ENCODE peak calls at places on chromosomes 3 and 15, in nine cellular contexts. W, B, N, I, E, O, C, K and V are unnamed samples.
A peak's percentile ranks its signal among the peaks of the same experiment; 100 is the strongest.

GRCh38 chr15:60721706-60722105 is 242.8 kb upstream of the ICE2 start:
- DNase-seq in W (peak; percentile 23), B (no peak), N (no peak), I (no peak), E (no peak), O (no peak), C (no peak), K (no peak), V (no peak)

GRCh38 chr3:9028134-9028533 is 64.9 kb upstream of the RAD18 start:
- DNase-seq in W (peak; percentile 6), B (no peak), N (peak; percentile 95), I (no peak), E (peak; percentile 13), O (no peak), C (peak; percentile 93), K (peak; percentile 95), V (peak; percentile 87)

GRCh38 chr15:93862791-93863190 is 368.6 kb upstream of the MCTP2 start:
- DNase-seq in W (no peak), B (no peak), N (no peak), I (no peak), E (no peak), O (no peak), C (peak; percentile 71), K (no peak), V (peak; percentile 59)

GRCh38 chr3:56048946-56049345 is 419.3 kb downstream of the ERC2 start:
- DNase-seq in W (no peak), B (no peak), N (no peak), I (no peak), E (no peak), O (no peak), C (no peak), K (no peak), V (no peak)

GRCh38 chr3:22660076-22660475 is 543.1 kb upstream of the UBE2E2 start:
- DNase-seq in W (no peak), B (no peak), N (no peak), I (no peak), E (no peak), O (no peak), C (no peak), K (no peak), V (no peak)

GRCh38 chr3:169510378-169510777 is 153.1 kb downstream of the MECOM start:
- DNase-seq in W (no peak), B (no peak), N (no peak), I (no peak), E (no peak), O (no peak), C (no peak), K (no peak), V (no peak)

GRCh38 chr15:57152133-57152532 is 224.2 kb upstream of the CGNL1 start:
- DNase-seq in W (no peak), B (no peak), N (no peak), I (no peak), E (no peak), O (no peak), C (no peak), K (no peak), V (no peak)

GRCh38 chr15:89812126-89812846 is 2.4 kb downstream of the ANPEP start:
- DNase-seq in W (no peak), B (no peak), N (peak; percentile 73), I (peak; percentile 93), E (no peak), O (no peak), C (peak; percentile 87), K (peak; percentile 71), V (no peak)

GRCh38 chr3:30299674-30300423 is 306.6 kb upstream of the TGFBR2 start:
- DNase-seq in W (peak; percentile 71), B (no peak), N (no peak), I (no peak), E (no peak), O (no peak), C (no peak), K (no peak), V (no peak)

GRCh38 chr3:38102073-38102844 is 34.7 kb downstream of the ACAA1 start:
- DNase-seq in W (no peak), B (no peak), N (no peak), I (no peak), E (no peak), O (no peak), C (no peak), K (no peak), V (no peak)

GRCh38 chr3:78414261-78414660 is 1353.5 kb downstream of the ROBO1 start:
- DNase-seq in W (no peak), B (no peak), N (no peak), I (no peak), E (no peak), O (no peak), C (no peak), K (no peak), V (no peak)

GRCh38 chr3:13869944-13870343 is 9.9 kb downstream of the WNT7A start:
- DNase-seq in W (no peak), B (no peak), N (no peak), I (no peak), E (no peak), O (no peak), C (no peak), K (no peak), V (no peak)

GRCh38 chr15:29636140-29636539 is 186.1 kb downstream of the TJP1 start:
- DNase-seq in W (no peak), B (no peak), N (no peak), I (no peak), E (no peak), O (no peak), C (no peak), K (no peak), V (no peak)

GRCh38 chr15:100114526-100114925 is 227.2 kb downstream of the ADAMTS17 start:
- DNase-seq in W (no peak), B (no peak), N (peak; percentile 55), I (no peak), E (no peak), O (no peak), C (no peak), K (peak; percentile 48), V (no peak)

GRCh38 chr3:172094621-172095557 is 55.5 kb downstream of the FNDC3B start:
- DNase-seq in W (no peak), B (no peak), N (no peak), I (no peak), E (no peak), O (no peak), C (no peak), K (no peak), V (no peak)

GRCh38 chr3:189530822-189531221 is 100.4 kb upstream of the TP63 start:
- DNase-seq in W (no peak), B (no peak), N (no peak), I (no peak), E (no peak), O (peak; percentile 61), C (no peak), K (no peak), V (no peak)

GRCh38 chr3:79724206-79724605 is 43.6 kb downstream of the ROBO1 start:
- DNase-seq in W (no peak), B (no peak), N (no peak), I (no peak), E (no peak), O (peak; percentile 37), C (no peak), K (no peak), V (no peak)

GRCh38 chr3:14174483-14174882 is 3.9 kb downstream of the XPC start:
- DNase-seq in W (no peak), B (no peak), N (no peak), I (no peak), E (no peak), O (no peak), C (no peak), K (no peak), V (no peak)

GRCh38 chr3:184656991-184657669 is 54.7 kb downstream of the MAGEF1 start:
- DNase-seq in W (peak; percentile 13), B (no peak), N (no peak), I (no peak), E (no peak), O (peak; percentile 20), C (no peak), K (no peak), V (no peak)

DNA sequence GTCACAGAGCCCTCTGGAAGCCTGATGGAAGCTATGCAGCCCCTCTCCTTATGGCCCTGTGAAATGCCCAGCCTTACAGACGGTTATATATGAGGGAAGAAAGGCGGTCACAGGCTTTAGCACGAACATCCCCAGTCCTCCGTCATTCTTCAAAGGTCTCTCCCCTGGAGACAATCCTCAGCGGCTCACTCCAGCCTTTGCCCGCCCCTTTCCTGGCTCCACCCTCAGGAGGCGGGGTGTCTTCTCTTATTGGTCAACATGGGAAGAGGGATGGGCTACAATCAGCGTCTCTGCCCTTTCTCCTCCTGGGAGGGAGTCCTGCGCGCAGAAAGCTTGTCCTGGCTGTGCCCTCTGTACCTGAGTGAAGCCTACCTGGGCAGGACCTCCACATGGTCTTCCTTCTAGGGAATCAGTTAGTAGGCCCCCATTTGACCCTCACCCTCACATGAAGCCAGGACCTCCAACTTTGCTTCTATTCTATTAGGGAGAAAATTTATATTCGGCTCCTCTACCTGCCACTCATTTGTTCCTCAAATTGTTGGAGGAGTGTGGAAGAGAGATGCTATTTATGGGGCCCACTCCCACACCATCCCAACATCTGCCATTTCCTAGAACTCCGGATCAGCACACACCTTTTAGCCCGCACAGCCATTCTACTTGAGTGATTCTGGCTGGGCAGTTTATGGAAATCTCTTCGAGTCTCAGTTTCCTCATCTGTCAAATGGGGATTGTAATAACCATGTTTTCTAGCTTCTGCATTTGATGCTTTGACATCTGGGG is 112.9 kb upstream of the SLC6A11 start:
- DNase-seq in W (no peak), B (no peak), N (no peak), I (no peak), E (no peak), O (peak; percentile 5), C (no peak), K (no peak), V (no peak)
- H3K4me3 ChIP-seq in W (no peak overlapping the region), B (no peak overlapping the region), N (no peak overlapping the region), I (no peak overlapping the region), E (no peak overlapping the region), O (no peak overlapping the region), C (no peak overlapping the region), K (no peak overlapping the region), V (no peak overlapping the region)

GRCh38 chr3:194261581-194262063 is 89.5 kb downstream of the CPN2 start:
- DNase-seq in W (no peak), B (no peak), N (no peak), I (peak; percentile 70), E (no peak), O (no peak), C (no peak), K (no peak), V (no peak)
- H3K27ac ChIP-seq in W (no peak overlapping the region), B (no peak overlapping the region), N (no peak overlapping the region), I (no peak overlapping the region), E (no peak overlapping the region), O (no peak overlapping the region), C (no peak overlapping the region), K (no peak overlapping the region), V (no peak overlapping the region)

DNA sequence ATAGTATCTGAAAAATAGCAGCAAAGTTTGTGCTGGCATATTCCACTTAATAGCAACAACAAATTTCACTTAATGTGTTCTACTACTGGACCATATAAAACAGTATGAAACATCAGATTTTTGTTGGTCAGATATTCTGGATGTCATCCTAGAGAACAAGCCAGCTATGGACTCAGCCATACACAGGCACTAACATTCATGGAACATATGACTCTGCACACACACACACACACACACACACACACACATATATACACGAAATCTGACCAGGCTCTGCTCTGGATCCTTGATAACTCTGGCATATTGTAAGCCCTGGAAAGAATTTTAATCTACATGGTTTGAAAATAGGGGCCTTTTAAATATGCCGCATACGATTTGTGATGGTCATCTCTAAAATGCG is 18.9 kb upstream of the NR2F2 start:
- DNase-seq in W (no peak), B (no peak), N (no peak), I (no peak), E (no peak), O (no peak), C (no peak), K (no peak), V (no peak)
- H3K4me3 ChIP-seq in W (no peak overlapping the region), B (no peak overlapping the region), N (no peak overlapping the region), I (no peak overlapping the region), E (peak overlapping the region; percentile 36), O (no peak overlapping the region), C (no peak overlapping the region), K (no peak overlapping the region), V (no peak overlapping the region)

GRCh38 chr15:62799919-62800318 is 242.6 kb upstream of the TPM1 start:
- DNase-seq in W (no peak), B (no peak), N (peak; percentile 64), I (no peak), E (no peak), O (no peak), C (no peak), K (peak; percentile 44), V (no peak)
- H3K27ac ChIP-seq in W (peak overlapping the region; percentile 11), B (no peak overlapping the region), N (peak overlapping the region; percentile 79), I (no peak overlapping the region), E (no peak overlapping the region), O (no peak overlapping the region), C (no peak overlapping the region), K (peak overlapping the region; percentile 14), V (no peak overlapping the region)